ENCODE peak calls at places on chromosomes 1 and 21, in eight cellular contexts. H is kidney tubule cell; I is IMR-90; X is amniotic stem cell; D is T follicular helper cell; V is fibroblast of pulmonary artery; J is stimulated activated CD4-positive, alpha-beta T cell treated with anti-CD3 and anti-CD28 coated beads, TNF-alpha, amount 100 ng/mL, for 24 hours; L is GDM1. P is an unnamed sample.

GRCh38 chr21:33968082-33968997 is 52.7 kb upstream of the ATP5PO start:
- DNase-seq in H (peak), I (peak), X (no peak), D (no peak), V (peak), J (no peak), L (no peak), P (peak)

GRCh38 chr21:36732217-36732616 is 33.3 kb downstream of the SIM2 start:
- DNase-seq in H (peak), I (no peak), X (no peak), D (no peak), V (no peak), J (no peak), L (no peak), P (no peak)

GRCh38 chr1:182446033-182446669 is 3.8 kb upstream of the RGSL1 start:
- DNase-seq in H (peak), I (peak), X (peak), D (no peak), V (peak), J (no peak), L (peak), P (peak)

GRCh38 chr21:36397606-36398005 is 12.4 kb downstream of the CHAF1B start:
- DNase-seq in H (no peak), I (no peak), X (no peak), D (no peak), V (no peak), J (no peak), L (no peak), P (no peak)

GRCh38 chr1:30506785-30507312 is 216.5 kb downstream of the MATN1 start:
- DNase-seq in H (no peak), I (no peak), X (no peak), D (no peak), V (no peak), J (no peak), L (no peak), P (no peak)

GRCh38 chr1:111467805-111468716 is 5.7 kb upstream of the C1orf162 start:
- DNase-seq in H (peak), I (no peak), X (no peak), D (no peak), V (no peak), J (no peak), L (no peak), P (no peak)

GRCh38 chr1:67646145-67647035 is 38.6 kb upstream of the GADD45A start:
- DNase-seq in H (peak), I (peak), X (no peak), D (no peak), V (peak), J (no peak), L (no peak), P (no peak)

GRCh38 chr1:85611856-85612255 is 31.3 kb downstream of the CCN1 start:
- DNase-seq in H (peak), I (peak), X (peak), D (no peak), V (peak), J (no peak), L (no peak), P (peak)

GRCh38 chr1:107326823-107327445 is 186.1 kb downstream of the NTNG1 start:
- DNase-seq in H (peak), I (no peak), X (no peak), D (no peak), V (no peak), J (no peak), L (no peak), P (no peak)

GRCh38 chr1:246214708-246215504 is 292.2 kb downstream of the SMYD3 start:
- DNase-seq in H (peak), I (peak), X (peak), D (no peak), V (peak), J (no peak), L (peak), P (peak)

GRCh38 chr1:44217809-44218410 is 4.6 kb downstream of the DMAP1 start:
- DNase-seq in H (peak), I (peak), X (peak), D (peak), V (peak), J (peak), L (peak), P (peak)

P was measured in HTR-8/SVneo.